ENCODE peak calls at places on chromosomes 7 and 10, in eight cellular contexts. Q is cardiac muscle cell, G is D341Med, C is breast epithelium, D is neural progenitor cell, J is sigmoid colon, Z is NCI-H1930, S is RPMI8226. H is an unnamed sample.

GRCh38 chr7:8322667-8323066 is 60.7 kb upstream of the ICA1 start:
- DNase-seq in C (no peak), S (no peak), D (no peak), Q (no peak), Z (no peak), J (no peak), G (no peak), H (no peak)

GRCh38 chr10:29719281-29719675 is 84.5 kb upstream of the SVIL start:
- DNase-seq in J (no peak), C (no peak), Z (no peak), Q (peak; percentile 58), S (no peak), G (no peak), D (no peak), H (no peak)

GRCh38 chr10:117496616-117497028 is 45.9 kb upstream of the EMX2 start:
- DNase-seq in S (peak; percentile 68), D (peak; percentile 90), G (peak; percentile 78), Q (peak; percentile 87), J (peak; percentile 85), Z (peak; percentile 11), C (peak; percentile 75), H (peak; percentile 87)

GRCh38 chr10:79260803-79261740 is 86.2 kb upstream of the PPIF start:
- DNase-seq in Z (no peak), S (no peak), J (peak; percentile 90), G (peak; percentile 52), Q (peak; percentile 50), C (no peak), D (peak; percentile 64), H (peak; percentile 47)

GRCh38 chr10:106107711-106108110 is 1056.8 kb downstream of the SORCS1 start:
- DNase-seq in C (no peak), J (no peak), S (no peak), D (no peak), Z (no peak), Q (peak; percentile 75), G (no peak), H (no peak)

GRCh38 chr7:122143376-122143750 is 686 bp downstream of the AASS start:
- DNase-seq in D (peak; percentile 47), Z (no peak), S (no peak), Q (peak; percentile 38), C (peak; percentile 52), J (peak; percentile 68), G (peak; percentile 39), H (peak; percentile 50)

GRCh38 chr7:147567043-147567442 is 1023.5 kb upstream of the C7orf33 start:
- DNase-seq in S (no peak), C (no peak), D (no peak), J (no peak), Z (no peak), Q (no peak), G (no peak), H (no peak)

GRCh38 chr7:108347616-108348015 is 108.6 kb downstream of the NRCAM start:
- DNase-seq in Q (peak; percentile 82), D (peak; percentile 89), C (no peak), Z (no peak), J (no peak), G (no peak), S (peak; percentile 27), H (peak; percentile 67)

GRCh38 chr10:52020702-52021101 is 293.4 kb upstream of the DKK1 start:
- DNase-seq in C (no peak), Z (no peak), J (no peak), Q (no peak), D (no peak), G (no peak), S (no peak), H (no peak)

GRCh38 chr7:596819-597182 is 77.2 kb upstream of the PDGFA start:
- DNase-seq in G (no peak), S (no peak), Z (no peak), C (no peak), D (no peak), Q (no peak), J (no peak), H (no peak)

GRCh38 chr10:96700477-96701099 is 19.7 kb downstream of the PIK3AP1 start:
- DNase-seq in Q (no peak), C (no peak), G (no peak), Z (no peak), D (no peak), S (no peak), J (no peak), H (no peak)